ENCODE peak calls at places on chromosomes 1 and 21, in six cellular contexts. A, Z, P, W, B and C are unnamed samples.

GRCh38 chr1:43066578-43066977 is 105.5 kb downstream of the EBNA1BP2 start:
- DNase-seq in A (no peak), Z (no peak), P (no peak), W (no peak), B (no peak), C (no peak)

GRCh38 chr1:111568160-111568559 is 51.4 kb upstream of the RAP1A start:
- DNase-seq in A (no peak), Z (no peak), P (no peak), W (no peak), B (no peak), C (no peak)

GRCh38 chr1:91619881-91620280 is 119.2 kb downstream of the CDC7 start:
- DNase-seq in A (no peak), Z (no peak), P (no peak), W (no peak), B (no peak), C (peak; percentile 23)

GRCh38 chr1:189429610-189430009 is 1048.1 kb downstream of the BRINP3 start:
- DNase-seq in A (peak; percentile 11), Z (no peak), P (no peak), W (peak; percentile 24), B (no peak), C (peak; percentile 58)

GRCh38 chr1:207603777-207604176 is 41.2 kb upstream of the CR1L start:
- DNase-seq in A (no peak), Z (no peak), P (peak; percentile 17), W (peak; percentile 24), B (no peak), C (peak; percentile 12)

GRCh38 chr1:151510020-151510405 is 1.2 kb upstream of the CGN start:
- DNase-seq in A (no peak), Z (no peak), P (no peak), W (no peak), B (no peak), C (no peak)

GRCh38 chr1:27031235-27032118 is 18.8 kb upstream of the TENT5B start:
- DNase-seq in A (peak; percentile 34), Z (no peak), P (no peak), W (peak; percentile 83), B (peak; percentile 86), C (peak; percentile 52)

GRCh38 chr21:31670065-31670464 is 10.6 kb downstream of the SOD1 start:
- DNase-seq in A (no peak), Z (no peak), P (no peak), W (no peak), B (no peak), C (peak; percentile 49)

GRCh38 chr1:235971571-235972315 is 93.1 kb downstream of the NID1 start:
- DNase-seq in A (peak; percentile 85), Z (peak; percentile 81), P (peak; percentile 92), W (peak; percentile 87), B (peak; percentile 86), C (peak; percentile 97)

GRCh38 chr1:72435025-72435424 is 152.7 kb upstream of the NEGR1 start:
- DNase-seq in A (peak; percentile 21), Z (no peak), P (peak; percentile 7), W (peak; percentile 68), B (no peak), C (peak; percentile 18)

GRCh38 chr1:32228771-32229170 is 6.6 kb downstream of the EIF3I start:
- DNase-seq in A (no peak), Z (no peak), P (no peak), W (no peak), B (no peak), C (no peak)

GRCh38 chr1:3384407-3384806 is 70.1 kb upstream of the ARHGEF16 start:
- DNase-seq in A (no peak), Z (peak; percentile 7), P (no peak), W (no peak), B (no peak), C (peak; percentile 40)

GRCh38 chr1:244319283-244320132 is 132.2 kb downstream of the ADSS2 start:
- DNase-seq in A (peak; percentile 36), Z (no peak), P (no peak), W (peak; percentile 82), B (no peak), C (peak; percentile 88)

GRCh38 chr1:210535796-210536195 is 207.1 kb downstream of the HHAT start:
- DNase-seq in A (no peak), Z (no peak), P (no peak), W (no peak), B (no peak), C (no peak)

GRCh38 chr1:67853704-67854103 is 20.4 kb upstream of the GNG12 start:
- DNase-seq in A (no peak), Z (no peak), P (peak; percentile 64), W (peak; percentile 88), B (peak; percentile 59), C (peak; percentile 85)

GRCh38 chr1:8015036-8015808 is 10.9 kb downstream of the ERRFI1 start:
- DNase-seq in A (no peak), Z (no peak), P (peak; percentile 67), W (peak; percentile 86), B (no peak), C (peak; percentile 96)
- H3K4me3 ChIP-seq in A (no peak overlapping the region), Z (no peak overlapping the region), P (no peak overlapping the region), W (peak overlapping the region; percentile 6), B (no peak overlapping the region), C (peak overlapping the region; percentile 20)

GRCh38 chr1:175130649-175131045 is 61.9 kb downstream of the KIAA0040 start:
- DNase-seq in A (no peak), Z (no peak), P (no peak), W (no peak), B (no peak), C (no peak)

GRCh38 chr1:175131100-175131499 is 61.5 kb downstream of the KIAA0040 start:
- DNase-seq in A (no peak), Z (no peak), P (no peak), W (no peak), B (no peak), C (no peak)

GRCh38 chr1:175129644-175129996 is 62.0 kb downstream of the TNN start:
- DNase-seq in A (no peak), Z (no peak), P (no peak), W (no peak), B (no peak), C (peak; percentile 3)

GRCh38 chr1:175129182-175129581 is 61.5 kb downstream of the TNN start:
- DNase-seq in A (peak; percentile 4), Z (no peak), P (peak; percentile 65), W (peak; percentile 29), B (no peak), C (peak; percentile 84)

GRCh38 chr1:175129997-175130648 is 62.5 kb downstream of the KIAA0040 start:
- DNase-seq in A (no peak), Z (no peak), P (no peak), W (peak; percentile 2), B (no peak), C (peak; percentile 31)
- TF ChIP-seq CTCF in A (no peak), Z (no peak), P (no peak), W (no peak), B (no peak), C (no peak)

GRCh38 chr1:203481186-203481585 is 5.6 kb downstream of the PRELP start:
- DNase-seq in A (no peak), Z (no peak), P (no peak), W (no peak), B (no peak), C (no peak)

GRCh38 chr1:203491664-203492485 is 2.1 kb upstream of the OPTC start:
- DNase-seq in A (no peak), Z (no peak), P (no peak), W (no peak), B (no peak), C (no peak)

GRCh38 chr1:203490607-203491006 is 3.3 kb upstream of the OPTC start:
- DNase-seq in A (no peak), Z (no peak), P (no peak), W (no peak), B (no peak), C (no peak)

GRCh38 chr1:203488539-203488938 is 5.4 kb upstream of the OPTC start:
- DNase-seq in A (no peak), Z (no peak), P (no peak), W (no peak), B (no peak), C (no peak)

DNA sequence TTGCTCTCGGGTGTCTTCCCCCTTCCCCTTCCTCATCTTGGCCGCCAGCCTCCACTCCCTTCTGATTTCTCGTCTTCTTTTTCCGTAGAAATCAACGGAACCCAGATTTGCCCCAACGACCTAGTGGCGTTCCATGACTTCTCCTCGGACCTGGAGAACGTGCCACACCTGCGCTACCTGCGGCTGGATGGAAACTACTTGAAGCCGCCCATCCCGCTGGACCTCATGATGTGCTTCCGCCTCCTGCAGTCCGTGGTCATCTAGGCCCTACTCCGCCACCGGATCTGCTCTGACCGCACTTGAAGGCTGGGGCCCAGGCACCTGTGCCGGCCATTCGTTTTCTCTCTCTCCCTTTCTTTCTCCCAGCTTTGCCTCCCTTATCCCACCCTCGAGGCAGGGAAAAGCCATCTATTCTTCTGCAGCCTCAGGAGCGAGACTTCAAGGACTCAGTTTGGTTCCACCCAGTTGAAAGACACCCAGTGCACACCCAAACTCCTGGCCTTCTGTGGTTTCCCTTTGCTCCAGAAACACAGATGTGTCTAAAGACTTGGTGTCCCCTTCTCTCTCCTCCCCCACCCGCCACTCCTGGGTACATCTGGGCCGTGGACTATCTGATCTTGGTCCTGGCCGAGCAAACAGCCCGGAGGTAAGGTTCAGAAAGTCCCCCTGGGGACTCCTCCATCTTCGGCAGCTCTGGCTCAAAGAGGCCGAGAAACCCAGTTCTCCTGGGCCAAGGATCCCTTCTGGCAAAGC is 7.2 kb upstream of the OPTC start:
- DNase-seq in A (no peak), Z (no peak), P (no peak), W (no peak), B (no peak), C (no peak)
- H3K4me3 ChIP-seq in A (no peak overlapping the region), Z (peak overlapping the region; percentile 65), P (peak overlapping the region; percentile 26), W (peak overlapping the region; percentile 32), B (peak overlapping the region; percentile 49), C (peak overlapping the region; percentile 35)

GRCh38 chr1:5976726-5977493 is 15.3 kb downstream of the NPHP4 start:
- DNase-seq in A (no peak), Z (no peak), P (no peak), W (no peak), B (no peak), C (no peak)
- TF ChIP-seq CTCF in A (no peak), Z (no peak), P (no peak), W (no peak), B (no peak), C (no peak)

GRCh38 chr1:220810179-220810653 is 23.5 kb downstream of the MTARC1 start:
- DNase-seq in A (peak; percentile 66), Z (peak; percentile 56), P (peak; percentile 69), W (peak; percentile 63), B (peak; percentile 79), C (peak; percentile 83)
- H3K4me3 ChIP-seq in A (peak overlapping the region; percentile 25), Z (no peak overlapping the region), P (no peak overlapping the region), W (no peak overlapping the region), B (peak overlapping the region; percentile 40), C (peak overlapping the region; percentile 28)

GRCh38 chr1:15584489-15585363 is at the start of gene AGMAT:
- DNase-seq in A (no peak), Z (peak; percentile 31), P (no peak), W (peak; percentile 51), B (peak; percentile 29), C (no peak)
- TF ChIP-seq CTCF in A (peak; percentile 43), Z (no peak), P (peak; percentile 38), W (peak; percentile 10), B (no peak), C (peak; percentile 41)